ENCODE peak calls at places on chromosomes 16 and 17, in four cellular contexts. X, F, I and K are unnamed samples.

GRCh38 chr17:65797809-65798208 is 236.4 kb upstream of the AXIN2 start:
- DNase-seq in X (no peak), F (peak), I (peak), K (no peak)

GRCh38 chr17:50203589-50204345 is 2.3 kb upstream of the COL1A1 start:
- DNase-seq in X (no peak), F (no peak), I (no peak), K (no peak)

GRCh38 chr17:38693700-38694329 is 11.3 kb upstream of the MLLT6 start:
- DNase-seq in X (no peak), F (peak), I (peak), K (no peak)

GRCh38 chr16:85335584-85336492 is 223.6 kb upstream of the CIBAR2 start:
- DNase-seq in X (no peak), F (no peak), I (no peak), K (peak)

GRCh38 chr16:87931504-87931903 is 4.8 kb downstream of the CA5A start:
- DNase-seq in X (no peak), F (peak), I (no peak), K (no peak)

GRCh38 chr17:77117415-77117814 is 23.4 kb upstream of the SEC14L1 start:
- DNase-seq in X (no peak), F (no peak), I (no peak), K (no peak)

GRCh38 chr16:56617212-56618085 is 8.1 kb upstream of the MT1E start:
- DNase-seq in X (no peak), F (no peak), I (no peak), K (no peak)

GRCh38 chr17:38898812-38899348 is 26.5 kb upstream of the LASP1NB start:
- DNase-seq in X (peak), F (no peak), I (no peak), K (no peak)

GRCh38 chr16:72467157-72467759 is 295.3 kb upstream of the PMFBP1 start:
- DNase-seq in X (no peak), F (peak), I (peak), K (peak)

GRCh38 chr16:31430380-31431052 is 2.4 kb upstream of the COX6A2 start:
- DNase-seq in X (no peak), F (no peak), I (no peak), K (no peak)

DNA sequence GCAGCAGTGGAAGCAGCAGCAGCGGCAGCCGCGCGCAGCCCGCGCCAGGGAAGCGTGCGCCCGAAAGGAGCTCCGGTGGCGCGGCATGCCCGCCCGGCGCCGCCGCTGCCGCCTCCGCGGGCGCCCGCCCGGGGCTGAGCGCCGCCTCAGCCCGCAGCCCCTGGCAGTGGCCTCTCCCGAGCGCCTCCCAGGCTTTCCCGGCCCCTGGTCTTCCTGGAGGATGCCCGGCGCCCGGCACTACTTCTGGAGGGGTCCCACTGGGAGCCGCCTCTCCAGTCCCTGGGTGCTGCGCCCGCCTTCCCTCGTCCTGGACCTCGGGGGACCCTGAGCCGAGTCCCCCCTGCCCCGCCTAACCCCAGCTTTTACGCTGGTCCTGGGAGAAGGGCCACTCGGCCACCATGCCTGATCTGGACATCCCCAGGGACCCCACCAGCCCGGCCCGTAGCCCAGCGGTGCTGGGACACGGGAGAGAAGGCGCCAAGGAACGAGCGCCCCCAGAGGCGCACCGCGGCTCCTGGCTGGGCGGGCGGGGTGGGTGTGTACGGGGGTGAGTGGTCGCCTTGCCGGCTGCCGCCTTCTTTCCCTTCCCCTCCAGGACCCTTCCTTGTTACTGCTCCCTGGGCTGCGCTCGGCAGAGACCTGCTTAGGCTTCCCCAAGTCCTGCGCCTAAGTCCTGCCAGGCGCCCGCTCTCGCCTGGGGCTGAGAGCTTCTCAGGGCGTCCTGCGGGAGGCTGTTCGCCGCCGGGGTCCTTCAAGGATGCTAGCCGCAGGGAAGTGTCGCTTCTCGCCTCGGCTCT is 713 bp downstream of the ASIC2 start:
- DNase-seq in X (no peak), F (peak), I (no peak), K (peak)
- TF ChIP-seq PBX3 in X (no peak), F (no peak), I (no peak), K (no peak)

GRCh38 chr17:72116692-72117469 is 3.9 kb upstream of the SOX9 start:
- DNase-seq in X (no peak), F (no peak), I (no peak), K (no peak)
- H3K4me3 ChIP-seq in X (peak), F (no peak), I (no peak), K (peak)

GRCh38 chr17:5786510-5786875 is 202.2 kb upstream of the NLRP1 start:
- DNase-seq in X (no peak), F (no peak), I (no peak), K (no peak)
- TF ChIP-seq MAX in X (no peak), F (no peak), I (no peak), K (no peak)

GRCh38 chr17:28519236-28519635 is 13.1 kb downstream of the FOXN1 start:
- DNase-seq in X (no peak), F (no peak), I (no peak), K (no peak)
- TF ChIP-seq PBX3 in X (no peak), F (no peak), I (no peak), K (no peak)

GRCh38 chr16:3098459-3099394 is at the start of gene ZSCAN10:
- DNase-seq in X (no peak), F (no peak), I (no peak), K (no peak)
- H3K4me3 ChIP-seq in X (peak), F (no peak), I (no peak), K (no peak)

GRCh38 chr17:34850964-34851363 is 110.3 kb downstream of the CCT6B start:
- DNase-seq in X (no peak), F (no peak), I (no peak), K (no peak)

GRCh38 chr17:34850023-34850422 is 111.2 kb downstream of the CCT6B start:
- DNase-seq in X (no peak), F (no peak), I (no peak), K (no peak)

GRCh38 chr17:34853916-34854315 is 107.3 kb downstream of the CCT6B start:
- DNase-seq in X (no peak), F (no peak), I (no peak), K (no peak)

GRCh38 chr17:34852141-34852540 is 109.1 kb downstream of the CCT6B start:
- DNase-seq in X (no peak), F (no peak), I (no peak), K (no peak)

DNA sequence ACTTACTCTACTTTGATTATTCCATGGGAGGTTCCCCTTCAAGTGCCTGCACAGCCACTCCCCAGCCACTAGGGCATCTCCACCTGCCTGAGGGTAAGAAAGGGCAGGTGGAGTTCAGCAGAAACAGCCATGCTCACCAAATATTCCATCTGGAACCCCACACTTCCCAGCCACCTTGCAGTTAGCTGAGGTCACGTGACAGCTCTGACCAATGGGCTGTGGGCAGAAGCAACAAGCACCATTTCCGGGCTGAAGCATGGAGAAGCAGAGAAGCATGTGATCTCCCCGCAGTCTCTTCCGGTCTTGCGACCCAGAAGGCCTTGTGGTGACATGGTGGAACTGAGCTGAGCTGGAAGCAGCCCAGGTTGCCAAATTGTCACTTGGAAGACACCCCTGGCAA is 108.6 kb downstream of the CCT6B start:
- DNase-seq in X (no peak), F (no peak), I (no peak), K (no peak)
- TF ChIP-seq MAX in X (no peak), F (no peak), I (no peak), K (no peak)

DNA sequence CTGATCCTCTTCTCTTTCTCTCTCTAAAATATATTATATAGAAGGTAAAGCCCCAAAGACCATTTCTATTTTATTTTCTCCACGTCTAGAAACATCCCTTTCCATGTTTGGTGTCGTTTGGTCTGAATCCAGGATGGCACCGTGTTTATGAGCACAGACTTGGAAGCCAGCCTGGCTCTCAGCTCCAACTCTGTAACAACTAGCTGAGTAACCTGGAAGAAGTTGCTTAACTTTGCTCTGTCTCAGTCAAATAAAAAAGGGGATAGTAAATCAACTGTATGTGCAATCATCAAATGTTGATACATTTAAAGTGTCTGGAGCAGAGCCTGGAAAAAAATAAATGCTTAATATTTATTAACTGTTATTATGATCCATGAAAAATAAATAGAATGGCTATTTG is 249.8 kb upstream of the MAF start:
- DNase-seq in X (no peak), F (no peak), I (no peak), K (no peak)
- TF ChIP-seq PBX3 in X (no peak), F (no peak), I (no peak), K (no peak)

GRCh38 chr17:12974319-12974661 is 43.5 kb downstream of the ELAC2 start:
- DNase-seq in X (no peak), F (no peak), I (no peak), K (no peak)
- H3K4me3 ChIP-seq in X (no peak), F (no peak), I (no peak), K (no peak)